ENCODE peak calls at places on chromosomes 4 and X, in six cellular contexts. V is tibial nerve, E is dorsolateral prefrontal cortex, Q is brain microvascular endothelial cell, J is fibroblast of mammary gland, C is uterus. Y is an unnamed sample.

GRCh38 chr4:29467044-29467717 is 1253.0 kb upstream of the PCDH7 start:
- DNase-seq in C (no peak), J (no peak), V (no peak), E (no peak), Q (peak), Y (no peak)

GRCh38 chr4:99998062-99998880 is 48.2 kb upstream of the H2AZ1 start:
- DNase-seq in C (no peak), Q (peak), V (no peak), E (no peak), J (peak), Y (no peak)

GRCh38 chr4:119655111-119655837 is 26.7 kb upstream of the PDE5A start:
- DNase-seq in V (no peak), C (no peak), E (no peak), J (no peak), Q (no peak), Y (no peak)

GRCh38 chr4:106587558-106587957 is 219.0 kb upstream of the GIMD1 start:
- DNase-seq in Q (peak), V (no peak), C (no peak), J (peak), E (no peak), Y (no peak)

GRCh38 chr4:6920174-6920573 is 10.5 kb downstream of the TBC1D14 start:
- DNase-seq in J (no peak), Q (no peak), V (no peak), E (no peak), C (no peak), Y (no peak)

GRCh38 chr4:74931386-74931785 is 1.5 kb upstream of the PARM1 start:
- DNase-seq in J (no peak), Q (no peak), C (no peak), E (no peak), V (no peak), Y (no peak)

GRCh38 chrX:40383360-40383759 is 197.4 kb upstream of the ATP6AP2 start:
- DNase-seq in V (no peak), C (no peak), Q (no peak), E (no peak), J (no peak), Y (no peak)

GRCh38 chrX:34956915-34957314 is 14.3 kb downstream of the FAM47B start:
- DNase-seq in Q (no peak), C (no peak), J (peak), V (no peak), E (no peak), Y (no peak)

GRCh38 chr4:127012549-127012948 is 620.2 kb upstream of the INTU start:
- DNase-seq in E (no peak), Q (no peak), V (no peak), J (peak), C (no peak), Y (no peak)

GRCh38 chr4:127006509-127006908 is 626.2 kb upstream of the INTU start:
- DNase-seq in V (no peak), J (no peak), Q (no peak), E (no peak), C (no peak), Y (no peak)

GRCh38 chr4:127001898-127002297 is 630.9 kb upstream of the INTU start:
- DNase-seq in J (no peak), Q (no peak), C (no peak), E (no peak), V (no peak), Y (no peak)

DNA sequence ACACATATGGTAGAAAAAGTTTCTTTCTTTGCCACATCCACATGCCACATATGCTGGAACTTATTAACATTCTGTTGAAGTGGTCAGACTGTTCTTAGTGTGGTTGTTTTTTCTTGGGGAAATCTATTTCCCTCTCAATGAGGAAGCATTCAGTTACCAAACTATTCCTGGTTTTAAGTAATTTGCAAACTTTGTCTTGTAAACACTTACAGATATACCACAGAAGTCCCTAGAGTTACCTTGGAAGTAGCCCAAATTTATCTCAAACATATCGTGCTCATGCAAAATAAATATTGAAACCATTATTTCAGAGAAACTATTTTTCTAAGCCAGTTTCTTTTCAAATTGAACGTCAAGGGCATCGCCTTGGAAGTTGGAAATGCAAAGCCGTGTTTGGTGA is 625.4 kb upstream of the INTU start:
- DNase-seq in E (no peak), Q (no peak), C (no peak), J (no peak), V (no peak), Y (no peak)
- TF ChIP-seq CTCF in E (no peak), Q (no peak), C (no peak), J (no peak), V (no peak), Y (no peak)

DNA sequence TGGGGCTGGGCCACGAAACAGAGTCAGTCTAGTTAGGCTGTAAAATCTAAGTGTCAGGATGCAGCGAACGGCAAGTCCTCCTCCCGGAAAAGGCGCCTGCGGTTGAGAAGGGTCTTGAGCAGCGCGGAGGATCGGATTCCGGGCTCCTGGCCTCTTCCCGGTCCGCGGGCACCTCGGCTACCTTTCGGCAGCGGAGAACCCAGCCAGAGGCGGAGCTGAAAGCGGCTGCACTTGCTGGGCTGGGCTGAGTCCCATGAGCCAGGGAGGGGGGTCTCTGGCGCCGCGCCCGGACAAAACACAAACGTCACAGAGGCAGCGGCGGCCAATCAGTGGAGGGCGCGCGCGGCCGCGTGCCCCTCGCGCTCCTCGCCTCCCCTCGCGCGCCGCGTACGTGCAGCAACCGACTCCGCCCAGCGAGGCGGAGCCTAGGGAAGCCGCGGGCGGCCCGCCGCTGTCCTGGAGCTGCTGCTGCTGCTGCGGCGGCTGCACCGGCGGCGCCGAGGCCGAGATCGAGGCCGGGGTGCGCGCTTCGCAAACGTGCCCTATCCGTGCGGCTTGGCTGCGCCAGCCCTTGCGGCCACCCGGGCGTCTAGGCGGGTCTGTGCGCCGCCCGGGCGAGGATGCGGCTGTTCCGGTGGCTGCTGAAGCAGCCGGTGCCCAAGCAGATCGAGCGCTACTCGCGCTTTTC is at the start of gene PDK3:
- DNase-seq in J (peak), C (peak), V (peak), Q (peak), E (peak), Y (peak)
- TF ChIP-seq CTCF in J (no peak), C (no peak), V (no peak), Q (no peak), E (no peak), Y (no peak)

GRCh38 chrX:153379971-153380581 is 21.1 kb downstream of the PNMA6E start:
- DNase-seq in Q (no peak), J (no peak), V (no peak), C (no peak), E (no peak), Y (no peak)
- TF ChIP-seq CTCF in Q (no peak), J (no peak), V (no peak), C (no peak), E (no peak), Y (no peak)

DNA sequence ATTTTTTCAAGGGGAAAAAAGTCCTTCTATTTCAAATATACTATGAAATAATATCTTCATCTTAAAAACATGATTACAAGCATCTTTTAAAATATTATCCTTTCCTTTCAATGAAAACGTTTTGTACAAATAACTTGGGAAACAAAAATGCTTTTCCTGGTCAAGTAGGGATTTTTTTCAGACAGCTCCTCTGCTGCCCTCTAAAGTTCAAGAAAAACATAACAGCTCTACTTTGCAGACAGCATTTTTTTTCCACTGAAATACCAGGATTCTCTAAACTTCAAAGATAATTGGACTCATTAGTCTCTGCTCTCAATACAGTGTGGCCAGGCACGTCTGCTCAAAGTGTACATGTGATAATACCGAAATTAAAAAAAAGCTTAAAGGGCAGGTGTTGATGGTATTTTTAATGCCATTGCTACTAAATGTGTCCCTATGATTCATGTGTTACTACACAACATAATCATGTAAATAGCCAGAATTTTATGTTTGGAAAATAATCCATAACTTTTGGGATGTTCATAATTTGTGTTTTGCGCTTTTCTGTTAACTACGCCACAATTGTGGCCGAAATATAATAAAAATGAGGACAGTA is 479.0 kb downstream of the KCNIP4 start:
- DNase-seq in C (no peak), J (peak), V (no peak), Q (peak), E (no peak), Y (no peak)
- TF ChIP-seq CTCF in C (peak), J (peak), V (no peak), Q (peak), E (peak), Y (peak)

DNA sequence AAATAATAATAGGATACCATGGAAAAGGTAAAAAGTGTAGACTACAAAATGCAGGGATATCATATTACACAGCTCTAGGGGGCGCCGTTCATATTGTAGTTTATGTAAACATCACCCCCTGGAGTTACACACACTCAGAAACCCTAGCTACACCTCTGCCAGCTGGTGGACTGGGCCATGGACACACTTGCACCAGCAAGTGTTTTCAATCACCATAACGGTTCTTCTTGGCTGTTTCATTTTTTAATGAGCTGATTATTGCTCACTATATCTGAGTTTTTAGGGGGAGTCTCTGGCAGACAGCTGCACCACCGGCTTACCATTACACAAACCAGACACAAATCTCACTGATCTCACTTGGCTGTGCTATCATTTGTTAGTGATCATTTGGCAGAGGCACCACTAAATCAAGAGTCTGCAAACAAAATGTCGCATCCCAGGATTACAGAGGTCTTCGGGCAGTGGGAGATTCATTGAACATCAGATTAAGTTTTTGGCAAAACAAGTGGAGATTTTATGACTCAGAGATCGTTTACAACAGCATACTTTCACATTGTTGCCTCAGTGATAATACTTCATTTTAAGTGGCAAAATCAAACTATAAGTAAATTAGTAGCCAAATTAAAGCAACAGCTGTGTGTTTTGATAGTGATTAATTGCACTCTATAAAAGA is 185.7 kb downstream of the UNC5C start:
- DNase-seq in C (peak), J (peak), E (no peak), Q (peak), V (no peak), Y (peak)
- TF ChIP-seq CTCF in C (no peak), J (peak), E (peak), Q (no peak), V (no peak), Y (peak)

GRCh38 chr4:4507923-4508322 is 33.9 kb downstream of the STX18 start:
- DNase-seq in E (no peak), V (no peak), J (no peak), Q (no peak), C (no peak), Y (no peak)
- TF ChIP-seq CTCF in E (peak), V (no peak), J (peak), Q (peak), C (peak), Y (peak)

GRCh38 chrX:149937881-149938426 is 337 bp downstream of the EOLA2 start:
- DNase-seq in Q (no peak), C (peak), V (no peak), J (no peak), E (no peak), Y (no peak)

GRCh38 chrX:149939271-149940014 is 1.2 kb upstream of the EOLA2 start:
- DNase-seq in V (peak), Q (peak), E (peak), C (peak), J (peak), Y (peak)

GRCh38 chrX:149938427-149939270 is at the start of gene EOLA2:
- DNase-seq in Q (peak), C (peak), E (peak), J (peak), V (peak), Y (peak)

GRCh38 chrX:149940015-149940716 is 1.9 kb upstream of the EOLA2 start:
- DNase-seq in C (peak), V (peak), J (peak), E (peak), Q (peak), Y (peak)
- TF ChIP-seq CTCF in C (peak), V (peak), J (peak), E (no peak), Q (peak), Y (no peak)

GRCh38 chr4:13857800-13858199 is 230.3 kb upstream of the BOD1L1 start:
- DNase-seq in V (no peak), J (no peak), Q (no peak), C (no peak), E (no peak), Y (no peak)

GRCh38 chr4:13859423-13859822 is 231.9 kb upstream of the BOD1L1 start:
- DNase-seq in J (no peak), C (no peak), Q (no peak), E (no peak), V (no peak), Y (no peak)

GRCh38 chr4:13857397-13857796 is 229.9 kb upstream of the BOD1L1 start:
- DNase-seq in E (no peak), J (no peak), Q (no peak), C (no peak), V (no peak), Y (no peak)

GRCh38 chr4:13856387-13856786 is 228.9 kb upstream of the BOD1L1 start:
- DNase-seq in E (no peak), V (no peak), Q (no peak), C (no peak), J (no peak), Y (no peak)

GRCh38 chr4:13860126-13860525 is 232.6 kb upstream of the BOD1L1 start:
- DNase-seq in Q (no peak), V (no peak), J (no peak), E (no peak), C (no peak), Y (no peak)
- TF ChIP-seq CTCF in Q (peak), V (no peak), J (no peak), E (no peak), C (no peak), Y (peak)

GRCh38 chr4:162126754-162127153 is 37.0 kb downstream of the FSTL5 start:
- DNase-seq in V (no peak), C (no peak), Q (no peak), E (no peak), J (no peak), Y (no peak)

DNA sequence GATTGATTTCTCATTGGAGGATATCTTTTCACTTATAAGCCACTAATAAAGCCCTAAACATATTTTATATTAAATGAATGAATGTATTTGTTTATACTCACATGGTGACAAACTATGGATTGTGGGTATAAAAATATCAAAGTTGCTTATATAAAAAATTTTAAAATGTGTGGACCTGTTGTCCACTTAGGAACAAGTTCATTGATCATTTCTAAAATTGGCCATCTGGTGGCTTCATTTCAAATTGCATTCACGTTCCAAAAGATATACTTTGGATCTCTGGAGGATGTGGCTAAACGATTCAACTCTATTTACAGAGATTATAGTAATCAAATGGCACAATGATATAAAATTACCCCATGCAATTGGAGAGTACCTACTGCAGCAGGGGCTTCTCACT is 32.5 kb downstream of the FSTL5 start:
- DNase-seq in C (no peak), Q (no peak), J (no peak), E (no peak), V (no peak), Y (no peak)
- TF ChIP-seq CTCF in C (no peak), Q (peak), J (no peak), E (no peak), V (no peak), Y (peak)

GRCh38 chrX:143664302-143664701 is 28.4 kb upstream of the SLITRK4 start:
- DNase-seq in V (no peak), C (no peak), E (no peak), Q (peak), J (peak), Y (peak)
- TF ChIP-seq CTCF in V (peak), C (peak), E (peak), Q (peak), J (peak), Y (peak)

Y was measured in neural crest cell.